ENCODE peak calls at places on chromosomes 1 and 21, in ten cellular contexts. A is cardiac muscle cell, J is HFF-Myc, B is NT2/D1, X is OCI-LY7, M is epithelial cell of esophagus, H is foreskin fibroblast, I is lower lobe of right lung, F is IMR-90, L is astrocyte of the cerebellum. E is an unnamed sample.

GRCh38 chr1:58011978-58012377 is 534.5 kb downstream of the OMA1 start:
- DNase-seq in I (no peak), J (no peak), X (no peak), M (peak), H (no peak), A (no peak), F (peak), B (no peak), L (no peak), E (no peak)

GRCh38 chr1:19942088-19942487 is 18.7 kb upstream of the PLA2G2E start:
- DNase-seq in X (no peak), F (no peak), B (no peak), H (no peak), J (no peak), M (no peak), A (peak), L (no peak), I (no peak), E (peak)

GRCh38 chr1:151907363-151908139 is 1.8 kb downstream of the THEM4 start:
- DNase-seq in A (no peak), I (no peak), H (no peak), X (peak), B (no peak), J (no peak), M (peak), F (no peak), L (no peak), E (no peak)

GRCh38 chr1:64873576-64873975 is 92.8 kb downstream of the JAK1 start:
- DNase-seq in X (no peak), A (no peak), M (no peak), L (no peak), H (no peak), I (no peak), B (no peak), F (no peak), J (no peak), E (no peak)

GRCh38 chr1:100184536-100184935 is 6.5 kb upstream of the LRRC39 start:
- DNase-seq in H (no peak), F (no peak), X (peak), L (no peak), M (no peak), A (no peak), I (no peak), B (no peak), J (no peak), E (no peak)

GRCh38 chr1:103525114-103525606 is 339 bp upstream of the RNPC3 start:
- DNase-seq in B (peak), M (peak), H (peak), A (peak), F (peak), I (no peak), L (peak), X (peak), J (peak), E (peak)

GRCh38 chr1:10529772-10530171 is 55.0 kb downstream of the PEX14 start:
- DNase-seq in H (no peak), A (no peak), X (no peak), J (no peak), F (no peak), L (no peak), M (peak), B (no peak), I (no peak), E (no peak)

GRCh38 chr21:36209626-36210171 is 53.1 kb downstream of the DOP1B start:
- DNase-seq in J (peak), B (peak), M (peak), I (peak), L (peak), X (peak), H (peak), A (peak), F (peak), E (peak)

GRCh38 chr1:202575906-202576653 is 134.2 kb downstream of the SYT2 start:
- DNase-seq in A (peak), X (no peak), M (peak), F (peak), H (peak), L (no peak), I (no peak), B (no peak), J (no peak), E (peak)

GRCh38 chr1:47424336-47424982 is 8.4 kb downstream of the FOXE3 start:
- DNase-seq in M (peak), I (no peak), A (peak), B (peak), H (peak), J (no peak), F (peak), L (peak), X (peak), E (peak)

GRCh38 chr1:176206006-176206960 is 803 bp downstream of the COP1 start:
- DNase-seq in B (peak), H (peak), J (no peak), A (peak), I (peak), M (peak), X (peak), L (no peak), F (peak), E (peak)

GRCh38 chr1:214901718-214902117 is 180.8 kb upstream of the KCNK2 start:
- DNase-seq in B (no peak), I (no peak), F (peak), X (no peak), M (peak), H (peak), L (no peak), J (no peak), A (peak), E (peak)

GRCh38 chr1:181113061-181113695 is 24.7 kb downstream of the IER5 start:
- DNase-seq in I (no peak), J (no peak), F (peak), H (peak), L (no peak), X (no peak), A (peak), B (no peak), M (peak), E (no peak)

GRCh38 chr1:93598396-93598795 is 83.2 kb downstream of the BCAR3 start:
- DNase-seq in L (no peak), A (no peak), X (no peak), I (no peak), H (no peak), F (no peak), J (no peak), M (no peak), B (no peak), E (no peak)

GRCh38 chr21:17576080-17576835 is 36.4 kb downstream of the BTG3 start:
- DNase-seq in X (no peak), J (no peak), M (no peak), F (no peak), B (no peak), I (no peak), H (no peak), L (peak), A (peak), E (peak)

GRCh38 chr21:43824250-43824882 is 35.0 kb downstream of the RRP1 start:
- DNase-seq in J (no peak), M (peak), B (no peak), X (no peak), I (no peak), L (no peak), F (peak), A (peak), H (peak), E (peak)

GRCh38 chr1:234836045-234836681 is 226.2 kb upstream of the IRF2BP2 start:
- DNase-seq in I (peak), A (no peak), X (no peak), H (no peak), M (no peak), J (no peak), F (no peak), L (no peak), B (no peak), E (no peak)

GRCh38 chr1:214310777-214311690 is 30.1 kb downstream of the SMYD2 start:
- DNase-seq in B (no peak), X (no peak), L (no peak), A (no peak), M (no peak), I (no peak), H (no peak), J (no peak), F (no peak), E (no peak)

GRCh38 chr1:207021139-207021861 is 11.3 kb downstream of the C1orf116 start:
- DNase-seq in B (no peak), X (no peak), H (peak), L (no peak), F (peak), A (peak), M (peak), I (no peak), J (no peak), E (peak)

GRCh38 chr21:43362306-43362927 is 64.5 kb downstream of the SIK1 start:
- DNase-seq in M (peak), J (peak), I (peak), A (peak), X (peak), B (no peak), L (peak), H (peak), F (peak), E (peak)

GRCh38 chr1:212291505-212292134 is 6.4 kb downstream of the PPP2R5A start:
- DNase-seq in A (peak), J (no peak), H (peak), L (no peak), X (peak), B (peak), F (peak), I (no peak), M (peak), E (peak)

GRCh38 chr1:179305450-179305849 is 11.9 kb downstream of the SOAT1 start:
- DNase-seq in L (no peak), B (no peak), M (no peak), H (no peak), J (no peak), I (no peak), F (peak), X (no peak), A (no peak), E (no peak)

GRCh38 chr1:36107394-36107793 is 17.6 kb downstream of the COL8A2 start:
- DNase-seq in H (no peak), B (no peak), M (no peak), J (no peak), I (peak), X (no peak), A (no peak), F (no peak), L (no peak), E (no peak)

GRCh38 chr1:199553104-199553503 is 474.4 kb upstream of the NR5A2 start:
- DNase-seq in M (no peak), F (no peak), I (no peak), A (no peak), J (no peak), X (no peak), B (no peak), L (no peak), H (no peak), E (no peak)

GRCh38 chr1:54834007-54834541 is 33.0 kb upstream of the TTC22 start:
- DNase-seq in J (no peak), M (no peak), L (no peak), F (no peak), X (no peak), B (no peak), I (no peak), H (no peak), A (no peak), E (no peak)

GRCh38 chr1:85975770-85976386 is 180.7 kb downstream of the COL24A1 start:
- DNase-seq in F (no peak), J (no peak), B (peak), M (no peak), A (no peak), L (no peak), I (no peak), H (no peak), X (no peak), E (no peak)

GRCh38 chr1:62045579-62045978 is 149.1 kb upstream of the L1TD1 start:
- DNase-seq in H (peak), F (no peak), J (peak), I (no peak), B (no peak), A (peak), M (peak), L (peak), X (no peak), E (no peak)

GRCh38 chr1:98264727-98265126 is 343.9 kb upstream of the DPYD start:
- DNase-seq in I (no peak), M (no peak), J (no peak), L (no peak), A (no peak), F (no peak), B (no peak), X (no peak), H (no peak), E (no peak)

GRCh38 chr1:32447469-32448185 is 17.2 kb upstream of the ZBTB8B start:
- DNase-seq in F (peak), X (no peak), A (peak), H (peak), J (no peak), M (peak), L (peak), B (peak), I (no peak), E (peak)

GRCh38 chr1:214720561-214720960 is 117.6 kb downstream of the CENPF start:
- DNase-seq in L (no peak), B (no peak), F (peak), X (no peak), J (peak), M (no peak), A (no peak), I (no peak), H (peak), E (peak)

GRCh38 chr1:40392206-40392605 is 18.7 kb downstream of the SMAP2 start:
- DNase-seq in X (no peak), M (peak), H (peak), F (peak), B (peak), L (peak), A (peak), I (no peak), J (peak), E (peak)

GRCh38 chr1:20271498-20272400 is 18.9 kb upstream of the VWA5B1 start:
- DNase-seq in J (no peak), M (peak), F (no peak), A (peak), X (peak), I (no peak), B (no peak), H (no peak), L (no peak), E (peak)

GRCh38 chr1:108976658-108977057 is 13.4 kb upstream of the CLCC1 start:
- DNase-seq in X (no peak), J (no peak), I (no peak), F (no peak), L (no peak), M (no peak), A (no peak), B (no peak), H (no peak), E (no peak)

GRCh38 chr1:204307334-204307883 is 52.3 kb downstream of the PLEKHA6 start:
- DNase-seq in B (no peak), F (peak), H (peak), L (no peak), M (peak), I (no peak), X (no peak), J (no peak), A (peak), E (peak)

GRCh38 chr1:167517535-167518330 is 596 bp downstream of the CD247 start:
- DNase-seq in F (no peak), M (peak), I (peak), B (no peak), H (no peak), A (no peak), X (no peak), L (no peak), J (no peak), E (no peak)

GRCh38 chr1:167516404-167517388 is 1.6 kb downstream of the CD247 start:
- DNase-seq in I (no peak), X (no peak), L (no peak), A (no peak), F (no peak), J (no peak), H (no peak), B (no peak), M (no peak), E (no peak)

GRCh38 chr1:167515893-167516321 is 2.4 kb downstream of the CD247 start:
- DNase-seq in X (no peak), J (no peak), L (no peak), H (no peak), M (no peak), I (no peak), B (no peak), F (no peak), A (no peak), E (no peak)

GRCh38 chr1:167520711-167521206 is 2.4 kb upstream of the CD247 start:
- DNase-seq in F (no peak), B (no peak), L (no peak), A (no peak), I (no peak), H (no peak), J (no peak), M (no peak), X (peak), E (no peak)

DNA sequence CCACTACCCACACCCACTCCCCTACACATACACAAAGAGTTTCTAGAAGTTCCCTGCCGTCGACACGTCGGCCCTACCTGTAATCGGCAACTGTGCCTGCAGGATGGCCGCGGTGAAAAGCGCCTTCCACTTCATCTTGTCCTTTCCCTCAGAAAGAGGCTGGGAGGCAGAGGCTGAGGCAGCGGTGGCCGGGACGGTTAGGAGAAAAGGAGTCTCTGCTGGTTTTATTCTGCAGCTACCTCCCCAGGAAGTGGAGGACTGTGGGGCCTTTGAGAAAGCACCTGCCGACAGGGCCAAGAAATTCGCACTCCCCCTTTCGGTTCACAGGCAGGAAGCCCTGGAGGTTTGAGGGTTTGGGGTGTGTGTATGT is at the start of gene CD247:
- DNase-seq in A (no peak), H (no peak), X (peak), I (no peak), F (no peak), J (no peak), L (no peak), M (no peak), B (no peak), E (no peak)
- H3K4me3 ChIP-seq in A (no peak), H (no peak), X (no peak), I (peak), F (no peak), J (no peak), L (no peak), M (no peak), B (no peak), E (no peak)

DNA sequence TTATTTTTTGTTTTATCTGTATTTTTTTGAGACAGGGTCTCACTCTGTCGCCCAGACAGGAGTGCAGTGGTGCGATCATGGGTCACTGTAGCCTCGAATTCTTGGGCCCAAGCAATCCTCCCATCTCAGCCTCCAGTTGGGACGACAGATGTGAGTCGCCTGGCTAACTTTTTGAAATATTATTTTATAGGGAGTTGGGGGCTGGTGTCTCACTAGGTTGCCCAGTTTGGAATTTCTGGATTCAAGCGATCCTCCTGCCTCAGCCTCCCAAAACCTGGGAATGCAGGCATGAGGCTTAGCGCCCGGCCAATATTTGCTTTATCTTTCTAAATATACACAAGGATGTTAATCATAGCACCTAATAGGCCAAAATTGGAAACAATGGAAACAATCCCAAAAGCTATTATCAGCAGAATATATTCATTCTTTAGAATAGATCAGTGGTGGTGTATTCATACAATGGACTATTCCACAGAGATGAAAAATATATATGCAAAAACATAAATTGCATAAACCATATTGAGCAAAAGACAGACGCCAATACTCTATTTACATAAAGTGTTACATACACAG is 55.9 kb downstream of the DAP3 start:
- DNase-seq in X (no peak), A (no peak), I (no peak), M (no peak), H (no peak), B (no peak), F (no peak), J (no peak), L (no peak), E (no peak)
- H3K4me3 ChIP-seq in X (peak), A (peak), I (peak), M (peak), H (peak), B (peak), F (peak), J (peak), L (peak), E (peak)

GRCh38 chr1:21620461-21620860 is 48.7 kb downstream of the RAP1GAP start:
- DNase-seq in F (no peak), X (no peak), M (no peak), I (no peak), A (no peak), J (no peak), L (no peak), B (no peak), H (no peak), E (no peak)

GRCh38 chr1:21623411-21623961 is 45.7 kb downstream of the RAP1GAP start:
- DNase-seq in M (peak), A (no peak), F (no peak), I (peak), B (no peak), H (no peak), J (no peak), X (no peak), L (no peak), E (no peak)

GRCh38 chr1:21621051-21621450 is 48.1 kb downstream of the RAP1GAP start:
- DNase-seq in M (no peak), J (no peak), F (no peak), L (no peak), I (no peak), X (no peak), B (no peak), A (no peak), H (no peak), E (no peak)

GRCh38 chr1:21622466-21623315 is 46.5 kb downstream of the RAP1GAP start:
- DNase-seq in L (no peak), A (peak), J (no peak), H (peak), B (no peak), I (peak), F (no peak), M (peak), X (no peak), E (no peak)

GRCh38 chr1:21621761-21622436 is 47.3 kb downstream of the RAP1GAP start:
- DNase-seq in J (no peak), L (no peak), F (no peak), H (no peak), B (no peak), A (no peak), X (no peak), M (peak), I (no peak), E (no peak)
- H3K4me3 ChIP-seq in J (no peak), L (no peak), F (no peak), H (no peak), B (peak), A (peak), X (no peak), M (no peak), I (peak), E (no peak)

GRCh38 chr1:158552296-158552695 is 1.9 kb downstream of the OR6Y1 start:
- DNase-seq in L (no peak), H (no peak), M (no peak), I (no peak), J (no peak), F (no peak), X (no peak), B (no peak), A (no peak), E (no peak)
- H3K4me3 ChIP-seq in L (no peak), H (no peak), M (no peak), I (no peak), J (no peak), F (no peak), X (no peak), B (no peak), A (no peak), E (no peak)

GRCh38 chr1:243482237-243483022 is 226.6 kb downstream of the SDCCAG8 start:
- DNase-seq in H (peak), B (no peak), A (peak), L (no peak), X (no peak), M (peak), I (no peak), F (peak), J (no peak), E (peak)
- H3K4me3 ChIP-seq in H (peak), B (peak), A (peak), L (peak), X (no peak), M (no peak), I (peak), F (no peak), J (peak), E (no peak)